ENCODE peak calls at places on chromosomes 16 and 17, in four cellular contexts. Q is K562, J is A549, D is HepG2. I is an unnamed sample.

GRCh38 chr17:20706752-20707372 is 127.3 kb downstream of the CDRT15L2 start:
- DNase-seq in J (no peak), Q (no peak), D (no peak), I (no peak)

GRCh38 chr16:4944333-4945281 is 7.7 kb upstream of the PPL start:
- DNase-seq in J (peak; percentile 89), Q (peak; percentile 59), D (peak; percentile 98), I (peak; percentile 42)

GRCh38 chr17:58531661-58532554 is 17.5 kb upstream of the MTMR4 start:
- DNase-seq in Q (peak; percentile 96), J (no peak), D (no peak), I (peak; percentile 70)

GRCh38 chr17:80146121-80147034 is 550 bp downstream of the EIF4A3 start:
- DNase-seq in D (no peak), Q (peak; percentile 63), J (no peak), I (no peak)

GRCh38 chr16:46822270-46822669 is 8.7 kb downstream of the C16orf87 start:
- DNase-seq in J (no peak), Q (no peak), D (no peak), I (no peak)

GRCh38 chr17:19725486-19725885 is 9.1 kb upstream of the SLC47A2 start:
- DNase-seq in J (no peak), D (no peak), Q (no peak), I (no peak)

GRCh38 chr17:6927290-6927844 is 68.5 kb upstream of the ALOX12 start:
- DNase-seq in J (no peak), D (no peak), Q (no peak), I (no peak)

GRCh38 chr16:2496223-2497115 is 17.3 kb upstream of the ATP6V0C start:
- DNase-seq in Q (no peak), J (no peak), D (no peak), I (no peak)

GRCh38 chr16:23280483-23280967 is 21.6 kb upstream of the SCNN1B start:
- DNase-seq in Q (no peak), D (no peak), J (no peak), I (no peak)

GRCh38 chr16:85553436-85554113 is 59.5 kb upstream of the GSE1 start:
- DNase-seq in Q (no peak), D (peak; percentile 84), J (peak; percentile 62), I (peak; percentile 76)

GRCh38 chr16:23385441-23385840 is 67.5 kb downstream of the COG7 start:
- DNase-seq in D (no peak), Q (no peak), J (no peak), I (no peak)

GRCh38 chr17:21353326-21354010 is 22.7 kb upstream of the KCNJ12 start:
- DNase-seq in D (no peak), Q (no peak), J (no peak), I (no peak)

GRCh38 chr17:14300628-14301278 is at the start of gene HS3ST3B1:
- DNase-seq in Q (peak; percentile 90), J (peak; percentile 99), D (peak; percentile 99), I (peak; percentile 100)

GRCh38 chr17:14301279-14301760 is 439 bp downstream of the HS3ST3B1 start:
- DNase-seq in J (peak; percentile 25), D (no peak), Q (peak; percentile 15), I (no peak)

GRCh38 chr17:14303343-14304221 is 2.7 kb downstream of the HS3ST3B1 start:
- DNase-seq in Q (no peak), D (no peak), J (no peak), I (peak; percentile 37)

GRCh38 chr17:14302421-14303099 is 1.7 kb downstream of the HS3ST3B1 start:
- DNase-seq in D (peak; percentile 48), J (peak; percentile 83), Q (peak; percentile 59), I (peak; percentile 84)

GRCh38 chr17:14301761-14302401 is 1.0 kb downstream of the HS3ST3B1 start:
- DNase-seq in J (no peak), D (no peak), Q (no peak), I (no peak)
- TF ChIP-seq NR3C1 in J (no peak), D (no peak), Q (no peak), I (no peak)

GRCh38 chr17:73307130-73307529 is 4.7 kb downstream of the CDC42EP4 start:
- DNase-seq in D (no peak), Q (no peak), J (no peak), I (no peak)

GRCh38 chr17:73304438-73304837 is 7.4 kb downstream of the CDC42EP4 start:
- DNase-seq in D (no peak), Q (no peak), J (no peak), I (no peak)

GRCh38 chr17:73305845-73306836 is 5.7 kb downstream of the CDC42EP4 start:
- DNase-seq in D (no peak), Q (no peak), J (no peak), I (no peak)

GRCh38 chr17:73302189-73302588 is 9.6 kb downstream of the CDC42EP4 start:
- DNase-seq in D (no peak), Q (no peak), J (no peak), I (no peak)

GRCh38 chr17:73304971-73305786 is 6.6 kb downstream of the CDC42EP4 start:
- DNase-seq in Q (peak; percentile 66), J (peak; percentile 71), D (no peak), I (peak; percentile 52)
- TF ChIP-seq CTCF in Q (peak; percentile 56), J (peak; percentile 24), D (peak; percentile 22), I (no peak)

DNA sequence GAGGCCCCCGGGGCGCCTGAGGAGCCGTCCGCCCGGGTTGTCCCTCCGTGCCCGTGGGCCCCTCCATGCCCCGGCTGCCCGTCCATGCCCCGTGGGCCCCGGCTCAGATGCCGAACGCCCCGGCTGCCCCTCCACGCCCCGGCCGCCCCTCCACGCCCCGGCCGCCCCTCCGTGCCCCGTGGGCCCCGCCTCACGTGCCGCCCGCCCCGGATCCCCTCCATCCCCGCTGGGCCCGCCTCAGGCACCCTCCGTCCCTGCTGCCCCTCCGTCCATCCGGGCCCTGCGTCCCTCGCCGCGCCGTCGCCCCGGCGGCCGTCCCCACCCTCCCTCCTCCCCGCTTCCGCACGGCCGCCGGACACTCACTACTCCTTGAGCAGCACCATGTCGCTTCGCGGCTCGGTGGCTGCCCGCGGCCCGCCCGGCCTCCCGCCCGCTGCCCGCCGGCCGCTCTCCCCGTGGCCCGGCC is 381 bp downstream of the PITPNA start:
- DNase-seq in Q (peak; percentile 72), J (peak; percentile 38), D (no peak), I (no peak)
- TF ChIP-seq NR3C1 in Q (no peak), J (no peak), D (no peak), I (no peak)

GRCh38 chr17:47946929-47947397 is 5.6 kb downstream of the PNPO start:
- DNase-seq in J (peak; percentile 100), Q (peak; percentile 93), D (peak; percentile 94), I (peak; percentile 81)
- TF ChIP-seq CTCF in J (peak; percentile 97), Q (peak; percentile 70), D (peak; percentile 82), I (peak; percentile 80)

DNA sequence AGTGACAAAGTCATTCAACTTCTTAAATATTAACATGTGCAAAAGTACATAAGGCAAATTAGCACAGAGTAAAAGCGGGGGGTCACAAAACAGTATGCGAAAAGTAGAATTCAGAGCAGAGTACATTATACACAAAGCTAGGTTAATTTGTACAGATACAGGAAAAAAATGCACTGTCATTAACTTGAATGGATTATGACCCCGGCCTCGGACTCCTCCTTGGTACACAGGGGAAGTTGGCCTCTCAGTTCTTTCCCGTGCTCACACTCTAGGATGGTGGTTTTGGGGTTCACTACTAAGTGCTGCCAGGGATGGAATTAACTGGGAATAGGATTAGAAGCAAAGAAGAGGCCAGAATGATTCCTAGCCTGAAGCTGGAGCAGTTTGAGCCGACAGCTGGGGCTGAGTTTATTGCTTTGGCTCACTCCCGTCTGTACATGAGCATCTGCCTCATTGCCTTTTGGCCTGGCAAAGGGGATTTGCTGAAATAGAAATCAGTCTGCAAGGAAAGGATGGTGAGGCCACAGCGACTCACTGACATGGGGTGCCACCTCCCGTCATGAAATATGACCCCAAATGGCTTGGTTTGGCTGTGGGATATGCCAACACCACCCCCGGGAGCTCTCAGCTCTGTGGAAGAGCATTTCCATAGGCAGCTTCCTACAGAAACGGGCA is 23.6 kb downstream of the NTN1 start:
- DNase-seq in J (no peak), Q (no peak), D (no peak), I (no peak)
- TF ChIP-seq NR3C1 in J (no peak), Q (no peak), D (no peak), I (no peak)

DNA sequence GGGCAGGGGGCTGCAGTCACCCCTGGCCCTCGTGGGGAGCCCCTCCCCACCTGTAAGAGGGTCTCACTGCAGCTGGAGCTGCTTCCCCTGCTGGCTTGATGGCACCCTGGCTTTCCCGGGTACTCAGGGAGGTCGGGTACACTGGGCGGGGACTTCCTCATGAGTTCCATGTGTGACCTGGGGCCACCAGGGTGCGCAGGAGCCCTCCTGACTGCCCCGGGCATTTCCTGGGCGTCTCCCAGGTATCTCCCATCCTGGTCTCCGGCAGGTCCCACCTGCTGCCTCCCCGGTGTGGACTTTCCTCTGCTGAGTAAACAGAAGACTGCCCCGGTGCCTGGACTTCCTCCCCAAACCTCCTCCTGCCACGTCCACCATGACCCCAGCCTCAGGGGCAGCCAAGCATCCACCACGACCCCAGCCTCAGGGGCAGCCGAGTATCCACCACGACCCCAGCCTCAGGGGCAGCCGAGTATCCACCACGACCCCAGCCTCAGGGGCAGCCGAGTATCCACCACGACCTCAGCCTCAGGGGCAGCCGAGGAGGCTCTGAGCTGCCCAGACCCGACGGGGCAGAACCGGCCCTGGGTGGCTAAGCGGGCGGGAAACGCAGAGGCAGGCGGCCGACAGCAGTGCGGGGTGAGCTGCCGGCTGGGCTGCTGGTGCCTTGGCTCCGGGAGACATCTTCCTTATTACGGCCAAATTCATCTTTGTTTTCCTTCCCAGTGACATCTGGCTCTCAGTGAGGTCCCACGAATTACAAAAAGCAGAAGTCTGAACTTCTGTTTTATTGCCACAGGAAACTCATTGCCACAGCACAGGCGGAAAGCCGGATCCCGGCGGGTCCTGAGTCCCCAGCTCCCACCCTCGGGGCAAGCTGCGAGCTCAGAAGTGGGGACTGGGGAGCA is 40.7 kb downstream of the CBFA2T3 start:
- DNase-seq in J (peak; percentile 37), Q (no peak), D (peak; percentile 34), I (no peak)
- TF ChIP-seq CTCF in J (no peak), Q (no peak), D (peak; percentile 55), I (no peak)

DNA sequence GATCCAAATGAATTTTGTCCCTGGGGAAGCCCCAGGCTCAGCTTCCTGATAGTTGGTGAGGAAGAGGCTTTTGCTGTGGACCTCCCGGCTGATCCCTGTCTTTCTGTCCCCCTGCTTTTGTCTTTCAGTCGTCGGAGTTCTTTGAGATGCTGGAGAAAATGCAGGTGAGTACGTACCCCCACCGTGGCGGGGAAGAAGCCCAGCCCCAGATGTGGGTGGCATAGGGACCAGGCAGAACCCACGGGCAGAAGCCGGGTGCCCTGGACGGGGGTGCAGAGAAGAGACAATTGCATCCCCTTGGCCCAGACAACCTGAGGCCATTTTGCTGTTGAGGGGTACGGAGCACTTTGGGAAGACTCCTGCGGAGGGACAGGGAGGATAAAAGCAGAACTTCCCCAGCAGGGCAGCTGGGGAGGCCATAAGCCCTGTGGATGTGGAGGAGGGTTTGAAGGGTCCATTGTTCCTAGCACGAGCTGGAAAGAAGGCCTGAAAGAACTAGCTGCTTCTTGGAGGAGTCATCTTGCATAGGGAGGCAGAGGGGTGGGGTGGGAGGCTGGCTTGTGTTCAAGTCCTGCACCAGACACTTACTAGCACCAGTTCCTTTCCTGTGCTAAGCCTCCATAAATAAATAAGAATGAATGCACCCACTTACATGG is 105.6 kb downstream of the OR1D5 start:
- DNase-seq in Q (no peak), J (no peak), D (no peak), I (no peak)
- TF ChIP-seq NR3C1 in Q (no peak), J (no peak), D (no peak), I (no peak)

GRCh38 chr17:27481327-27481726 is 25.1 kb downstream of the KSR1 start:
- DNase-seq in Q (no peak), J (no peak), D (no peak), I (no peak)
- TF ChIP-seq CTCF in Q (no peak), J (no peak), D (no peak), I (no peak)

I was measured in WTC11.